ENCODE peak calls at places on chromosome 11, in seven cellular contexts. T is H1, P is HepG2, W is HCT116, G is K562, Z is GM12878, B is SK-N-SH. Y is an unnamed sample.

GRCh38 chr11:122186439-122187080 is 70.5 kb upstream of the BLID start:
- DNase-seq in W (peak), T (no peak), P (no peak), Z (no peak), B (no peak), G (no peak), Y (no peak)

GRCh38 chr11:59616396-59616982 is 915 bp upstream of the OSBP start:
- DNase-seq in W (no peak), G (peak), B (no peak), Z (no peak), P (peak), T (no peak), Y (no peak)

GRCh38 chr11:85914425-85914824 is 59.2 kb downstream of the CCDC83 start:
- DNase-seq in B (no peak), P (no peak), T (no peak), Z (no peak), G (no peak), W (no peak), Y (no peak)

GRCh38 chr11:65047581-65048422 is 6.8 kb downstream of the SAC3D1 start:
- DNase-seq in P (no peak), G (peak), B (no peak), T (no peak), Z (no peak), W (no peak), Y (no peak)

GRCh38 chr11:61904539-61905048 is 12.8 kb downstream of the RAB3IL1 start:
- DNase-seq in P (peak), G (peak), Z (no peak), W (no peak), T (no peak), B (no peak), Y (no peak)

GRCh38 chr11:32962016-32962415 is 53.7 kb upstream of the DEPDC7 start:
- DNase-seq in T (no peak), W (no peak), G (no peak), Z (no peak), B (no peak), P (no peak), Y (no peak)

GRCh38 chr11:116221351-116221750 is 551.4 kb downstream of the BUD13 start:
- DNase-seq in Z (no peak), W (no peak), B (no peak), P (no peak), T (no peak), G (no peak), Y (no peak)

GRCh38 chr11:105181100-105181499 is 41.5 kb upstream of the CARD18 start:
- DNase-seq in W (no peak), B (no peak), T (no peak), G (no peak), Z (no peak), P (no peak), Y (no peak)

GRCh38 chr11:101049123-101049522 is 80.5 kb downstream of the PGR start:
- DNase-seq in Z (no peak), P (no peak), W (no peak), T (no peak), G (no peak), B (no peak), Y (no peak)

GRCh38 chr11:110471315-110471714 is 41.6 kb downstream of the FDX1 start:
- DNase-seq in Z (no peak), P (no peak), G (no peak), W (no peak), T (no peak), B (no peak), Y (no peak)

GRCh38 chr11:72084076-72084475 is 3.4 kb downstream of the LRRC51 start:
- DNase-seq in T (no peak), Z (no peak), B (no peak), G (no peak), W (no peak), P (no peak), Y (no peak)

GRCh38 chr11:59573216-59573615 is 42.4 kb downstream of the OSBP start:
- DNase-seq in T (no peak), B (no peak), Z (no peak), G (no peak), W (no peak), P (no peak), Y (no peak)

GRCh38 chr11:2142762-2143202 is 3.6 kb upstream of the IGF2 start:
- DNase-seq in T (no peak), Z (peak), W (no peak), B (no peak), P (no peak), G (no peak), Y (no peak)

GRCh38 chr11:124943242-124943641 is 7.4 kb upstream of the HEPACAM start:
- DNase-seq in T (no peak), Z (no peak), G (no peak), P (peak), B (no peak), W (no peak), Y (no peak)

GRCh38 chr11:122663764-122664163 is 8.2 kb downstream of the UBASH3B start:
- DNase-seq in B (no peak), Z (no peak), T (no peak), W (no peak), P (no peak), G (no peak), Y (no peak)

GRCh38 chr11:75593337-75593915 is 31.4 kb downstream of the SERPINH1 start:
- DNase-seq in P (peak), B (no peak), T (no peak), Z (no peak), W (no peak), G (no peak), Y (no peak)

GRCh38 chr11:61888043-61888442 is 3.3 kb downstream of the FADS3 start:
- DNase-seq in W (no peak), Z (no peak), T (no peak), G (no peak), B (no peak), P (no peak), Y (peak)

GRCh38 chr11:131851951-131852350 is 481.5 kb downstream of the NTM start:
- DNase-seq in Z (no peak), G (no peak), W (no peak), B (no peak), P (no peak), T (no peak), Y (no peak)

GRCh38 chr11:131850507-131850906 is 480.1 kb downstream of the NTM start:
- DNase-seq in P (no peak), T (no peak), B (no peak), W (no peak), G (no peak), Z (no peak), Y (no peak)

GRCh38 chr11:131854391-131854790 is 484.0 kb downstream of the NTM start:
- DNase-seq in Z (no peak), G (no peak), W (no peak), P (no peak), B (no peak), T (no peak), Y (no peak)

GRCh38 chr11:131855320-131855719 is 484.9 kb downstream of the NTM start:
- DNase-seq in B (no peak), G (no peak), Z (no peak), T (no peak), W (no peak), P (no peak), Y (no peak)

GRCh38 chr11:131852757-131853156 is 482.3 kb downstream of the NTM start:
- DNase-seq in G (no peak), T (no peak), W (no peak), P (no peak), B (no peak), Z (no peak), Y (no peak)
- TF ChIP-seq JUND in G (no peak), T (no peak), W (no peak), P (no peak), B (no peak), Z (no peak), Y (no peak)

DNA sequence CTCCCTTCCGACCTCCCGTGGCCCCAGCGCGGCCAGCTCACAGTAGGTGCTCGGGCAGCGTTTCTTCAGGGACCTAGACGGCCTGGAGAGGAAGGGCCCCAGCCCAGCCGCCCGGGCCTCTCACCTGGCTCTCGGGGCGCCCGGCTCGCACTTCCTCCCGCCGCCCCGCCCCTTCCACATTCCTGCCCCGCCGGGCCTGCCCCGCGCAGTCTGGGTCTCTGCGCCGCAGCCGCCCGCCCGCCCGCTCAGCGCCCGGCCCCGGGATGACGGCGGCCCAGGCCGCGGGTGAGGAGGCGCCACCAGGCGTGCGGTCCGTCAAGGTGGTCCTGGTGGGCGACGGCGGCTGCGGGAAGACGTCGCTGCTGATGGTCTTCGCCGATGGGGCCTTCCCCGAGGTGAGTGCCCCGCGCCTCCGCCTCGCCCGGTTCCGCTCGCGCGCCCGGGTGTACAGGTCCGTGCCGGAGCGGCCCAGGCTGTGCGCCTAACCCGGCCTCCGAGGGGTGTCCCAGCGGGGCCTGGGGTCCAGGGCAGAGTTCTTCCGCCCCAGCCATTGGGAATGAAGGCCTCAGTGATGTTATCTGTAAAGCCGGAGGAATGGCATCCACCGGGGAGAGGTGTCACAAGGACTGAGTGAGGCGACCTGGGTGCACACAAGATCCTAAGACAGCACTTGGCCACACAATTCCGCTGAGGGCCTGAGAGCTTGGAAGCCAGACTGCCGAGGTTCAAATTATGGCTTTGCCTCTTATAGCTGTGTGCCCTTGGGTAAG is at the start of gene RHOD:
- DNase-seq in G (no peak), T (no peak), B (no peak), Z (no peak), W (no peak), P (no peak), Y (peak)
- TF ChIP-seq JUND in G (no peak), T (no peak), B (no peak), Z (no peak), W (no peak), P (no peak), Y (no peak)

GRCh38 chr11:73308963-73309960 is 1.2 kb downstream of the ARHGEF17 start:
- DNase-seq in P (peak), W (peak), T (no peak), G (peak), B (no peak), Z (no peak), Y (peak)
- TF ChIP-seq JUND in P (no peak), W (no peak), T (no peak), G (no peak), B (no peak), Z (no peak), Y (no peak)

DNA sequence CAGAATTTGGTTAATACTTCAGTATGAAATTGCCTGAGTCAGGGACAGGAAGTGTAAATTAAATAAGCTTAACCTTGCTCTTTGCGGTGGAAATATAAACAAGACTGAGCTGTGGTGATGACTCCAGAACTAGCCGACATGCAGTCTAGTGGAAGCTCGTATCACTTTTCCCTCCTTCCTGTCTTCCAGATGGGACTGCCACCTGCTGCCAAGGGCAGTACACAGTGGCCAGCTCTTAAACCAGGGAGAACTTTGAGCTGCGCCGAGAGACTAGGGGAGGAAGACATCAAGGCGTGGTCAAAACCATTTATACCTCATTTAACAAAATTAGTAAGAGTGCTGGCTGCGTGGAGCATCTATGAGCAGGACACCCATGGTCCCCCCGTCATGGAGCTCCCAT is 31.3 kb upstream of the CTTN start:
- DNase-seq in T (no peak), P (no peak), Z (no peak), B (no peak), W (no peak), G (no peak), Y (no peak)
- TF ChIP-seq JUND in T (no peak), P (no peak), Z (no peak), B (no peak), W (no peak), G (no peak), Y (no peak)

DNA sequence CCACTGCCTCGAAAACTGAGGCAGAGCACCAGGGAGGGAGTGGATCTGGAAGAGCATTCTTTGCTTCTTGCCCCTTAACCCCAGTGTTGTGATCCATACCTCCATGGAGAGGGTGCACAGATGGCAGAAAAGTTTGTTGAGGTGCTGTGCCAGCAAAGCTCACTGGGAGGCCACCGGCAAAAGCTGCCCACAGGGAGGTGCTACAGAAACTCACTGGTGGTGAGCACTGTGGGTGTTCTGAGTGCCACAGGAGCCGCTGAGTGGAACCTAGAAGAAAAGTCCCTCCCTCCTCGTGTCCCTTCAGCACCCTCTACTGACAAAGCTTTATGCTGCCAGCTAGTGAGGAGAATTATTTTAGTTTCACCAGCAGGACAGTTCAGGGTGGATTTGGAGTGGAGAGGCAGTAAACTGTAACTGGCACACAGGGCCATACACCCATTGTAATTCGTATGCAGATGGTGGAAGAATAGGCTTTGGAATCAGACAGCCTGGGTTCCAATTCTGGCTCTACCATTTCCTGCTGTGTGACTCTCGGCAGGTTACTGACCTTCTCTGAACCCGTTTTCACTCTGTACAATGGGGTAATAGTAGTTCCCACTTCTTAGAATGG is 84.6 kb downstream of the SWAP70 start:
- DNase-seq in G (peak), B (peak), Z (peak), P (peak), T (no peak), W (peak), Y (peak)
- TF ChIP-seq JUND in G (peak), B (no peak), Z (no peak), P (no peak), T (no peak), W (no peak), Y (no peak)

DNA sequence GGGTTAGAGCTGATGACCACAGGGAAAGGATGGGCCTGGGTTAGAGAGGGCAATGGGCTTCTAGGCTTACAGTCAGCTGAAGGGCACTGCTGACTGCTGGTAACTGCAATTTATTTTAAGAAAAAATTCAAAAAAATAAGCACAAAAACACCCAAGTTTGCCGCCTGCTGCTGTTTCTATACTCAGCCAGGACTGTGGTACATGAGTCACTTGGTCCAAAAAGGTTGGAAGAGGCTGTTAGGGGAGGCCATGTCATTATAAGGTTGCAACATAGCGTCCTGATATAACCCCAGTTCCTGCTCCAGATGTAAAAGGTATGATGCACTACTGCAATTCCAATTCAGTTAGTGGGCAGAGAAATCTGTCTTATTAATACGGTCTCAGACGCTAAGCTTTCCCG is 98.9 kb downstream of the ETS1 start:
- DNase-seq in W (no peak), Z (no peak), P (no peak), B (no peak), G (no peak), T (no peak), Y (no peak)
- TF ChIP-seq JUND in W (no peak), Z (no peak), P (no peak), B (no peak), G (no peak), T (no peak), Y (no peak)

GRCh38 chr11:35583126-35583525 is 35.1 kb upstream of the FJX1 start:
- DNase-seq in G (no peak), B (no peak), T (no peak), Z (no peak), W (no peak), P (no peak), Y (peak)

GRCh38 chr11:35586216-35586615 is 32.0 kb upstream of the FJX1 start:
- DNase-seq in T (no peak), G (no peak), P (no peak), B (no peak), W (no peak), Z (no peak), Y (no peak)

GRCh38 chr11:35583843-35584242 is 34.4 kb upstream of the FJX1 start:
- DNase-seq in G (no peak), W (no peak), T (no peak), P (no peak), Z (no peak), B (no peak), Y (no peak)

GRCh38 chr11:35585411-35585810 is 32.8 kb upstream of the FJX1 start:
- DNase-seq in P (no peak), Z (no peak), B (no peak), T (no peak), G (no peak), W (no peak), Y (no peak)

DNA sequence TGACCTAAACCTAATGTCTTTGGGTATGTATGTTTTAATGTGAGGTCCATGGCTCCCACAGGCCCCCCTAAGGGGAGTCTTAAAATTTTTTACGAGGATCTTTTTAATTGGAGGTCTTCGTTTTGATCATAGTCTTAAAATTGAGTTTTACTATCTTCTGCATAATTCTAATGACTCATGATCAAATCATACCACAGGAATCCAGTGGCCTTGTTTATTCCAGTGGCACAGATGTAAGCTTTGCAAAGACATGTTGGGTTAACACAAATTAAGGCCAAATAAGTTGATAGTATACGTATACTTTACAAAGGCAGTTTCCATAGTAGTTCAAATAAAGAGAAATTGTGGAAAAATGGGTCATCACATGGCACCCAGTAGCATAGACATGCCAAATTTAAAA is 33.9 kb upstream of the FJX1 start:
- DNase-seq in T (no peak), W (no peak), B (no peak), Z (no peak), P (no peak), G (no peak), Y (no peak)
- TF ChIP-seq JUND in T (no peak), W (peak), B (peak), Z (no peak), P (no peak), G (no peak), Y (no peak)

DNA sequence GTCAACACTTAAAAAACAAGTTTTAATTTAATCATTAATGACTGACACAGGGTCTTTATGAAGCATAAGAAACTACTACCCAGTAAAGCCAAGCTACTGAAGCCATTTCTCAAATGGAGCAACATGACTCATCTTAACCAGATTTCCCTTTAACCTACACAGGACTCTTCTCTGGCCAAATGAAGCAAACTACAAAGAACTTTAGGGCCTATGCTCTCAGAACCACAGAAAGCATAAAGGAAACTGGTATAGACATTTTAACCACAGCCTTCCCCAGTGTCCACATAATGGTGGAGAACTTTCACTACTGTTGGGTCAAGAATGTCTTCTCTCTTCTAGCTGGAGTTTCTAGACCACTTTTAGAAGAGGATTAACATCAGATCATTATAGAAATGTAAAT is 34.6 kb downstream of the ALG9 start:
- DNase-seq in B (no peak), W (no peak), Z (peak), G (no peak), T (no peak), P (no peak), Y (no peak)
- TF ChIP-seq JUND in B (no peak), W (no peak), Z (no peak), G (no peak), T (no peak), P (no peak), Y (no peak)

DNA sequence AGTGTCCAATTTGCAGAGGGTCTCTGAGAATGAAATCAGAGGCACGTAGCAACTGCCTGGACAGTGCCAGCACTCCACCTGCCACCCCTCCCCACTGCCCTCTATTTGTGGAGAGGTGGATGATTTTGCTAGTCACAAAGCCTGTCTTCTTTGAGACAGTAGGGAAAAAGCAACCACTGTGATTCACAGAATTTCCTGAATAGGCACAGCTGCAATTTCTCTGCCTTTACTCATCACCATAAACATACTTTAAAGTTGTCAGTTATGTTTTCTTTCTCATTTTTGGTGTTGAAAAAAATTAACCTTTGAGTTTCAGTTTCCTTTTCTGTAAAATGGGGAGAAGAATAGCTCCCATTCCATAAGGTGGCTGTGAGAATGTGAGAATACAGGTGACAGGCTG is 134.3 kb downstream of the TEAD1 start:
- DNase-seq in Z (no peak), P (no peak), T (no peak), G (no peak), B (no peak), W (no peak), Y (no peak)
- TF ChIP-seq JUND in Z (no peak), P (no peak), T (no peak), G (no peak), B (peak), W (no peak), Y (no peak)

GRCh38 chr11:787084-787675 is 2.7 kb downstream of the CEND1 start:
- DNase-seq in B (no peak), Z (no peak), W (no peak), P (no peak), G (no peak), T (no peak), Y (no peak)

GRCh38 chr11:788009-788640 is 1.8 kb downstream of the CEND1 start:
- DNase-seq in P (no peak), B (no peak), Z (no peak), T (no peak), G (no peak), W (no peak), Y (no peak)

GRCh38 chr11:783581-784015 is 6.3 kb downstream of the CEND1 start:
- DNase-seq in P (no peak), Z (no peak), B (peak), G (no peak), W (peak), T (peak), Y (no peak)

GRCh38 chr11:788953-789940 is 643 bp downstream of the CEND1 start:
- DNase-seq in T (no peak), G (no peak), Z (no peak), P (no peak), B (no peak), W (no peak), Y (no peak)

GRCh38 chr11:786235-787083 is 3.4 kb downstream of the CEND1 start:
- DNase-seq in G (no peak), T (no peak), P (no peak), Z (no peak), B (no peak), W (no peak), Y (no peak)
- TF ChIP-seq JUND in G (no peak), T (no peak), P (no peak), Z (no peak), B (no peak), W (no peak), Y (no peak)